ENCODE peak calls at places on chromosomes 2 and 18, in nine cellular contexts. K, B, Q, F, G, I, S, Y and W are unnamed samples.

GRCh38 chr2:216683846-216684245 is 11.5 kb downstream of the IGFBP5 start:
- DNase-seq in K (peak; percentile 80), B (no peak), Q (peak; percentile 61), F (peak; percentile 51), G (no peak), I (no peak), S (no peak), Y (no peak), W (no peak)

GRCh38 chr18:77098033-77098432 is 34.5 kb downstream of the MBP start:
- DNase-seq in K (no peak), B (no peak), Q (peak; percentile 48), F (no peak), G (no peak), I (no peak), S (no peak), Y (no peak), W (no peak)

GRCh38 chr2:10368491-10369231 is 66.0 kb downstream of the HPCAL1 start:
- DNase-seq in K (no peak), B (no peak), Q (no peak), F (no peak), G (no peak), I (no peak), S (no peak), Y (no peak), W (no peak)

GRCh38 chr2:33074197-33074596 is 127.4 kb downstream of the LTBP1 start:
- DNase-seq in K (no peak), B (no peak), Q (no peak), F (no peak), G (no peak), I (no peak), S (no peak), Y (no peak), W (no peak)

GRCh38 chr2:185947722-185948121 is 209.1 kb downstream of the FSIP2 start:
- DNase-seq in K (no peak), B (no peak), Q (no peak), F (no peak), G (no peak), I (no peak), S (no peak), Y (no peak), W (no peak)

GRCh38 chr2:102806250-102806837 is 44.5 kb downstream of the TMEM182 start:
- DNase-seq in K (peak; percentile 48), B (peak; percentile 30), Q (peak; percentile 70), F (peak; percentile 5), G (peak; percentile 9), I (no peak), S (peak; percentile 18), Y (peak; percentile 31), W (peak; percentile 6)

GRCh38 chr18:69895081-69896047 is 52.3 kb downstream of the CD226 start:
- DNase-seq in K (no peak), B (no peak), Q (no peak), F (no peak), G (no peak), I (no peak), S (no peak), Y (no peak), W (peak; percentile 31)

GRCh38 chr2:49210191-49210590 is 55.9 kb upstream of the FSHR start:
- DNase-seq in K (no peak), B (no peak), Q (no peak), F (no peak), G (no peak), I (no peak), S (no peak), Y (no peak), W (no peak)

GRCh38 chr2:189115126-189115525 is 64.4 kb downstream of the COL5A2 start:
- DNase-seq in K (no peak), B (no peak), Q (peak; percentile 47), F (no peak), G (no peak), I (no peak), S (no peak), Y (no peak), W (no peak)

GRCh38 chr2:31978998-31979397 is 31.8 kb downstream of the MEMO1 start:
- DNase-seq in K (no peak), B (no peak), Q (no peak), F (no peak), G (no peak), I (no peak), S (no peak), Y (no peak), W (no peak)

GRCh38 chr2:98730851-98731708 is at the start of gene MGAT4A:
- DNase-seq in K (peak; percentile 71), B (peak; percentile 72), Q (no peak), F (no peak), G (peak; percentile 64), I (peak; percentile 77), S (peak; percentile 22), Y (no peak), W (peak; percentile 73)

GRCh38 chr2:232455426-232456255 is at the start of gene ALPI:
- DNase-seq in K (no peak), B (no peak), Q (no peak), F (no peak), G (no peak), I (no peak), S (no peak), Y (no peak), W (no peak)

GRCh38 chr18:49609416-49610284 is 47.8 kb downstream of the LIPG start:
- DNase-seq in K (no peak), B (no peak), Q (peak; percentile 33), F (no peak), G (no peak), I (no peak), S (peak; percentile 81), Y (peak; percentile 22), W (no peak)

GRCh38 chr2:10333247-10333613 is 30.5 kb downstream of the HPCAL1 start:
- DNase-seq in K (no peak), B (no peak), Q (no peak), F (no peak), G (no peak), I (peak; percentile 8), S (no peak), Y (peak; percentile 28), W (no peak)

GRCh38 chr2:102489646-102490045 is 16.6 kb downstream of the SLC9A4 start:
- DNase-seq in K (no peak), B (no peak), Q (no peak), F (no peak), G (no peak), I (no peak), S (no peak), Y (no peak), W (no peak)

GRCh38 chr2:20135631-20136050 is 84.2 kb upstream of the LAPTM4A start:
- DNase-seq in K (peak; percentile 57), B (peak; percentile 55), Q (peak; percentile 57), F (no peak), G (no peak), I (no peak), S (peak; percentile 16), Y (peak; percentile 39), W (no peak)

GRCh38 chr18:35747894-35748472 is 166.4 kb downstream of the GALNT1 start:
- DNase-seq in K (no peak), B (peak; percentile 9), Q (no peak), F (no peak), G (no peak), I (no peak), S (no peak), Y (no peak), W (no peak)

GRCh38 chr2:121359170-121359569 is 74.2 kb upstream of the TFCP2L1 start:
- DNase-seq in K (no peak), B (no peak), Q (no peak), F (no peak), G (no peak), I (no peak), S (no peak), Y (no peak), W (no peak)

GRCh38 chr2:128779301-128780095 is 460.8 kb upstream of the HS6ST1 start:
- DNase-seq in K (no peak), B (no peak), Q (no peak), F (no peak), G (no peak), I (no peak), S (no peak), Y (no peak), W (no peak)

GRCh38 chr18:58544616-58545337 is 84.1 kb downstream of the ALPK2 start:
- DNase-seq in K (no peak), B (no peak), Q (no peak), F (no peak), G (no peak), I (no peak), S (no peak), Y (no peak), W (no peak)

GRCh38 chr2:222115296-222115695 is 183.5 kb downstream of the PAX3 start:
- DNase-seq in K (no peak), B (no peak), Q (no peak), F (no peak), G (no peak), I (no peak), S (no peak), Y (no peak), W (no peak)

GRCh38 chr2:144516417-144516980 is 3.4 kb downstream of the ZEB2 start:
- DNase-seq in K (peak; percentile 37), B (peak; percentile 32), Q (peak; percentile 45), F (no peak), G (no peak), I (no peak), S (no peak), Y (no peak), W (no peak)

GRCh38 chr18:68699043-68699442 is 15.9 kb downstream of the TMX3 start:
- DNase-seq in K (no peak), B (no peak), Q (peak; percentile 14), F (no peak), G (no peak), I (no peak), S (no peak), Y (no peak), W (no peak)

GRCh38 chr18:57915848-57916596 is 112.9 kb upstream of the ATP8B1 start:
- DNase-seq in K (no peak), B (peak; percentile 9), Q (no peak), F (no peak), G (no peak), I (no peak), S (peak; percentile 47), Y (peak; percentile 75), W (no peak)

GRCh38 chr2:9333591-9334171 is 89.6 kb downstream of the ITGB1BP1 start:
- DNase-seq in K (peak; percentile 60), B (peak; percentile 51), Q (peak; percentile 89), F (no peak), G (no peak), I (peak; percentile 29), S (peak; percentile 8), Y (peak; percentile 21), W (no peak)

GRCh38 chr2:30139131-30139870 is 7.5 kb upstream of the YPEL5 start:
- DNase-seq in K (no peak), B (peak; percentile 87), Q (no peak), F (no peak), G (no peak), I (no peak), S (no peak), Y (no peak), W (no peak)

GRCh38 chr2:195251221-195251620 is 405.8 kb upstream of the SLC39A10 start:
- DNase-seq in K (no peak), B (no peak), Q (no peak), F (no peak), G (no peak), I (no peak), S (no peak), Y (no peak), W (no peak)

GRCh38 chr2:213609570-213610170 is 325.4 kb downstream of the SPAG16 start:
- DNase-seq in K (no peak), B (no peak), Q (no peak), F (no peak), G (no peak), I (no peak), S (no peak), Y (peak; percentile 13), W (no peak)